ENCODE peak calls at places on chromosome 14, in nine cellular contexts. One of them, this sample, is unnamed.

GRCh38 chr14:55976619-55977018 is 141.6 kb upstream of the PELI2 start:
- DNase-seq in lower leg skin: no peak
- DNase-seq in foreskin fibroblast: no peak
- DNase-seq in fibroblast of lung: peak; percentile 34
- DNase-seq in heart left ventricle: no peak
- DNase-seq in testis: no peak
- DNase-seq in neural progenitor cell: no peak
- DNase-seq in astrocyte of the spinal cord: no peak
- DNase-seq in upper lobe of right lung: no peak
- DNase-seq in this sample: peak; percentile 17

GRCh38 chr14:72788255-72788654 is 105.6 kb downstream of the DPF3 start:
- DNase-seq in heart left ventricle: no peak
- DNase-seq in lower leg skin: no peak
- DNase-seq in testis: no peak
- DNase-seq in astrocyte of the spinal cord: no peak
- DNase-seq in foreskin fibroblast: no peak
- DNase-seq in neural progenitor cell: no peak
- DNase-seq in fibroblast of lung: no peak
- DNase-seq in upper lobe of right lung: no peak
- DNase-seq in this sample: no peak

GRCh38 chr14:96143906-96144305 is 60.7 kb upstream of the BDKRB2 start:
- DNase-seq in neural progenitor cell: no peak
- DNase-seq in upper lobe of right lung: no peak
- DNase-seq in heart left ventricle: no peak
- DNase-seq in testis: no peak
- DNase-seq in lower leg skin: no peak
- DNase-seq in fibroblast of lung: peak; percentile 72
- DNase-seq in foreskin fibroblast: no peak
- DNase-seq in astrocyte of the spinal cord: no peak
- DNase-seq in this sample: no peak

GRCh38 chr14:65411656-65412188 is 808 bp upstream of the FUT8 start:
- DNase-seq in heart left ventricle: peak; percentile 94
- DNase-seq in upper lobe of right lung: peak; percentile 96
- DNase-seq in lower leg skin: peak; percentile 98
- DNase-seq in fibroblast of lung: peak; percentile 95
- DNase-seq in foreskin fibroblast: peak; percentile 92
- DNase-seq in neural progenitor cell: peak; percentile 96
- DNase-seq in testis: peak; percentile 97
- DNase-seq in astrocyte of the spinal cord: peak; percentile 92
- DNase-seq in this sample: peak; percentile 93

GRCh38 chr14:85195872-85196477 is 334.0 kb upstream of the FLRT2 start:
- DNase-seq in heart left ventricle: no peak
- DNase-seq in testis: peak; percentile 16
- DNase-seq in foreskin fibroblast: no peak
- DNase-seq in lower leg skin: no peak
- DNase-seq in fibroblast of lung: no peak
- DNase-seq in astrocyte of the spinal cord: no peak
- DNase-seq in neural progenitor cell: peak; percentile 7
- DNase-seq in upper lobe of right lung: no peak
- DNase-seq in this sample: peak; percentile 49

GRCh38 chr14:72634910-72635647 is 258.8 kb downstream of the DPF3 start:
- DNase-seq in lower leg skin: peak; percentile 14
- DNase-seq in fibroblast of lung: no peak
- DNase-seq in heart left ventricle: no peak
- DNase-seq in foreskin fibroblast: no peak
- DNase-seq in neural progenitor cell: no peak
- DNase-seq in astrocyte of the spinal cord: no peak
- DNase-seq in upper lobe of right lung: no peak
- DNase-seq in testis: no peak
- DNase-seq in this sample: no peak

GRCh38 chr14:65574611-65575010 is 162.1 kb downstream of the FUT8 start:
- DNase-seq in lower leg skin: no peak
- DNase-seq in testis: no peak
- DNase-seq in astrocyte of the spinal cord: no peak
- DNase-seq in heart left ventricle: no peak
- DNase-seq in upper lobe of right lung: no peak
- DNase-seq in foreskin fibroblast: no peak
- DNase-seq in fibroblast of lung: no peak
- DNase-seq in neural progenitor cell: no peak
- DNase-seq in this sample: no peak

GRCh38 chr14:89221109-89221508 is 195.9 kb downstream of the FOXN3 start:
- DNase-seq in testis: no peak
- DNase-seq in fibroblast of lung: peak; percentile 84
- DNase-seq in astrocyte of the spinal cord: peak; percentile 89
- DNase-seq in lower leg skin: no peak
- DNase-seq in neural progenitor cell: no peak
- DNase-seq in foreskin fibroblast: peak; percentile 30
- DNase-seq in heart left ventricle: no peak
- DNase-seq in upper lobe of right lung: no peak
- DNase-seq in this sample: peak; percentile 73

GRCh38 chr14:68346540-68347232 is 446.2 kb downstream of the ZFP36L1 start:
- DNase-seq in fibroblast of lung: no peak
- DNase-seq in testis: peak; percentile 44
- DNase-seq in lower leg skin: no peak
- DNase-seq in heart left ventricle: no peak
- DNase-seq in neural progenitor cell: no peak
- DNase-seq in foreskin fibroblast: no peak
- DNase-seq in astrocyte of the spinal cord: no peak
- DNase-seq in upper lobe of right lung: no peak
- DNase-seq in this sample: no peak

GRCh38 chr14:19974844-19975243 is 547 bp upstream of the OR4K15 start:
- DNase-seq in fibroblast of lung: no peak
- DNase-seq in testis: no peak
- DNase-seq in neural progenitor cell: no peak
- DNase-seq in lower leg skin: no peak
- DNase-seq in foreskin fibroblast: no peak
- DNase-seq in astrocyte of the spinal cord: no peak
- DNase-seq in upper lobe of right lung: no peak
- DNase-seq in heart left ventricle: no peak
- DNase-seq in this sample: no peak

GRCh38 chr14:99523661-99524050 is 42.4 kb downstream of the CCNK start:
- DNase-seq in testis: no peak
- DNase-seq in lower leg skin: no peak
- DNase-seq in foreskin fibroblast: no peak
- DNase-seq in astrocyte of the spinal cord: no peak
- DNase-seq in neural progenitor cell: no peak
- DNase-seq in heart left ventricle: no peak
- DNase-seq in fibroblast of lung: no peak
- DNase-seq in upper lobe of right lung: no peak
- DNase-seq in this sample: no peak

GRCh38 chr14:83419420-83419819 is 1885.8 kb upstream of the SEL1L start:
- DNase-seq in lower leg skin: no peak
- DNase-seq in foreskin fibroblast: no peak
- DNase-seq in astrocyte of the spinal cord: no peak
- DNase-seq in fibroblast of lung: no peak
- DNase-seq in upper lobe of right lung: peak; percentile 85
- DNase-seq in neural progenitor cell: no peak
- DNase-seq in heart left ventricle: no peak
- DNase-seq in testis: no peak
- DNase-seq in this sample: no peak

GRCh38 chr14:102591372-102591943 is 991 bp upstream of the RCOR1 start:
- DNase-seq in upper lobe of right lung: peak; percentile 76
- DNase-seq in astrocyte of the spinal cord: peak; percentile 40
- DNase-seq in testis: peak; percentile 74
- DNase-seq in heart left ventricle: peak; percentile 64
- DNase-seq in lower leg skin: peak; percentile 91
- DNase-seq in fibroblast of lung: peak; percentile 22
- DNase-seq in foreskin fibroblast: no peak
- DNase-seq in neural progenitor cell: peak; percentile 70
- DNase-seq in this sample: no peak

GRCh38 chr14:102588821-102589220 is 3.6 kb upstream of the RCOR1 start:
- DNase-seq in foreskin fibroblast: no peak
- DNase-seq in lower leg skin: no peak
- DNase-seq in heart left ventricle: no peak
- DNase-seq in neural progenitor cell: no peak
- DNase-seq in fibroblast of lung: no peak
- DNase-seq in testis: no peak
- DNase-seq in astrocyte of the spinal cord: no peak
- DNase-seq in upper lobe of right lung: no peak
- DNase-seq in this sample: no peak

GRCh38 chr14:102591944-102592772 is at the start of gene RCOR1:
- DNase-seq in upper lobe of right lung: peak; percentile 99
- DNase-seq in fibroblast of lung: peak; percentile 99
- DNase-seq in foreskin fibroblast: peak; percentile 98
- DNase-seq in testis: peak; percentile 98
- DNase-seq in heart left ventricle: peak; percentile 98
- DNase-seq in lower leg skin: peak; percentile 99
- DNase-seq in neural progenitor cell: peak; percentile 99
- DNase-seq in astrocyte of the spinal cord: peak; percentile 98
- DNase-seq in this sample: peak; percentile 97

GRCh38 chr14:102589761-102590290 is 2.6 kb upstream of the RCOR1 start:
- DNase-seq in foreskin fibroblast: no peak
- DNase-seq in lower leg skin: no peak
- DNase-seq in testis: no peak
- DNase-seq in fibroblast of lung: no peak
- DNase-seq in neural progenitor cell: no peak
- DNase-seq in upper lobe of right lung: no peak
- DNase-seq in heart left ventricle: no peak
- DNase-seq in astrocyte of the spinal cord: no peak
- DNase-seq in this sample: no peak

DNA sequence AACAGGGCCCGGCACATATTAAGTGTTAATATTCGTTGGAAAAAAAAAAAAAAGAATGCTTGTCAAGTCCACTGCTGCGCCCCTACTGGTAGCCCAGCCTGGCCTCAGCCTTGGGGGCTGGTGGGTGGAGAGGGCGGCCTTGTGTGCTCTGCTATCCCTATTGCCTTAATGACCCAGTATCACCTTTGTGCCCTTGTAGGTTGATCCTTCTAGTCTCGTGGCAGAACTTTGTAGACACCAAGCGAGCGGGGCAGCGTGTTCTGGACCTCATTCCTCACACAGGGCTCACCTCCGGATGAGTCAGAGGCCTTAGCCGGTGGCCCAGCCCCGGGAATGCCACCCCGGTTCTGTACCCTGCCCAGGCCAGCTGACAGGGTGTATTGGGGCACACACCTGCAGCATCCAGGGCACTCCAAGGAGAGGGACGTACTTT is 1.8 kb upstream of the RCOR1 start:
- DNase-seq in neural progenitor cell: peak; percentile 49
- DNase-seq in lower leg skin: no peak
- DNase-seq in heart left ventricle: peak; percentile 30
- DNase-seq in fibroblast of lung: peak; percentile 35
- DNase-seq in testis: peak; percentile 71
- DNase-seq in upper lobe of right lung: no peak
- DNase-seq in foreskin fibroblast: peak; percentile 29
- DNase-seq in astrocyte of the spinal cord: peak; percentile 28
- DNase-seq in this sample: peak; percentile 46
- TF ChIP-seq CTCF in neural progenitor cell: peak; percentile 49
- TF ChIP-seq CTCF in lower leg skin: no peak
- TF ChIP-seq CTCF in heart left ventricle: peak; percentile 47
- TF ChIP-seq CTCF in fibroblast of lung: peak; percentile 41
- TF ChIP-seq CTCF in testis: peak; percentile 37
- TF ChIP-seq CTCF in upper lobe of right lung: peak; percentile 38
- TF ChIP-seq CTCF in foreskin fibroblast: peak; percentile 50
- TF ChIP-seq CTCF in astrocyte of the spinal cord: peak; percentile 61
- TF ChIP-seq CTCF in this sample: peak; percentile 67

GRCh38 chr14:94267352-94267751 is 25.7 kb downstream of the SERPINA10 start:
- DNase-seq in fibroblast of lung: no peak
- DNase-seq in lower leg skin: no peak
- DNase-seq in astrocyte of the spinal cord: no peak
- DNase-seq in foreskin fibroblast: no peak
- DNase-seq in heart left ventricle: no peak
- DNase-seq in testis: no peak
- DNase-seq in neural progenitor cell: no peak
- DNase-seq in upper lobe of right lung: no peak
- DNase-seq in this sample: no peak

DNA sequence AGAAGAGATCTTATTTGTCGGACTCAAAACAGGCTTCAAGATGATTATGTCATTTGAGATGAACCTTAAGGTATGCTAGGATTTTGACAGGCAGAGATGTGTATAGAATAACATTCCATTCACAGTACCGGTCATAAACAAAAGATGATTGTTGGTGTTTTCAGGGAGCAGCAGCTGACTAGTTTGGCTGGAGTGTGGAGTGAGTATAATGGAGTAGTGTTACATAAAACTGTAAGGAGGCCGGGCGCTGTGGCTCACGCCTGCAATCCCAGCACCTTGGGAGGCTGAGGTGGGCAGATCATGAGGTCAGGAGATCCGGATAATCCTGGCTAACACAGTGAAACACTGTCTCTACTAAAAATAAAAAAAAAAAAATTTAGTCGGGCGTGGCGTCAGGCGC is 23.9 kb downstream of the SERPINA10 start:
- DNase-seq in lower leg skin: no peak
- DNase-seq in fibroblast of lung: no peak
- DNase-seq in foreskin fibroblast: no peak
- DNase-seq in upper lobe of right lung: no peak
- DNase-seq in astrocyte of the spinal cord: no peak
- DNase-seq in neural progenitor cell: no peak
- DNase-seq in testis: peak; percentile 23
- DNase-seq in heart left ventricle: no peak
- DNase-seq in this sample: no peak
- H3K4me3 ChIP-seq in lower leg skin: no peak overlapping the region
- H3K4me3 ChIP-seq in fibroblast of lung: no peak overlapping the region
- H3K4me3 ChIP-seq in foreskin fibroblast: no peak overlapping the region
- H3K4me3 ChIP-seq in upper lobe of right lung: no peak overlapping the region
- H3K4me3 ChIP-seq in astrocyte of the spinal cord: no peak overlapping the region
- H3K4me3 ChIP-seq in neural progenitor cell: no peak overlapping the region
- H3K4me3 ChIP-seq in testis: no peak overlapping the region
- H3K4me3 ChIP-seq in heart left ventricle: no peak overlapping the region
- H3K4me3 ChIP-seq in this sample: no peak overlapping the region

GRCh38 chr14:103735815-103736545 is 20.4 kb downstream of the ZFYVE21 start:
- DNase-seq in fibroblast of lung: no peak
- DNase-seq in lower leg skin: no peak
- DNase-seq in foreskin fibroblast: no peak
- DNase-seq in testis: peak; percentile 15
- DNase-seq in heart left ventricle: no peak
- DNase-seq in upper lobe of right lung: peak; percentile 61
- DNase-seq in neural progenitor cell: no peak
- DNase-seq in astrocyte of the spinal cord: no peak
- DNase-seq in this sample: no peak
- TF ChIP-seq CTCF in fibroblast of lung: no peak
- TF ChIP-seq CTCF in lower leg skin: no peak
- TF ChIP-seq CTCF in foreskin fibroblast: no peak
- TF ChIP-seq CTCF in testis: no peak
- TF ChIP-seq CTCF in heart left ventricle: no peak
- TF ChIP-seq CTCF in upper lobe of right lung: no peak
- TF ChIP-seq CTCF in neural progenitor cell: no peak
- TF ChIP-seq CTCF in astrocyte of the spinal cord: no peak
- TF ChIP-seq CTCF in this sample: no peak

GRCh38 chr14:67237591-67237990 is 3.6 kb upstream of the PALS1 start:
- DNase-seq in fibroblast of lung: no peak
- DNase-seq in foreskin fibroblast: no peak
- DNase-seq in astrocyte of the spinal cord: no peak
- DNase-seq in upper lobe of right lung: no peak
- DNase-seq in lower leg skin: no peak
- DNase-seq in testis: no peak
- DNase-seq in heart left ventricle: no peak
- DNase-seq in neural progenitor cell: no peak
- DNase-seq in this sample: no peak
- H3K4me3 ChIP-seq in fibroblast of lung: no peak overlapping the region
- H3K4me3 ChIP-seq in foreskin fibroblast: no peak overlapping the region
- H3K4me3 ChIP-seq in astrocyte of the spinal cord: no peak overlapping the region
- H3K4me3 ChIP-seq in upper lobe of right lung: no peak overlapping the region
- H3K4me3 ChIP-seq in lower leg skin: no peak overlapping the region
- H3K4me3 ChIP-seq in testis: no peak overlapping the region
- H3K4me3 ChIP-seq in heart left ventricle: no peak overlapping the region
- H3K4me3 ChIP-seq in neural progenitor cell: no peak overlapping the region
- H3K4me3 ChIP-seq in this sample: no peak overlapping the region

GRCh38 chr14:24311837-24312615 is 724 bp downstream of the LTB4R start:
- DNase-seq in heart left ventricle: no peak
- DNase-seq in lower leg skin: peak; percentile 84
- DNase-seq in testis: no peak
- DNase-seq in foreskin fibroblast: no peak
- DNase-seq in upper lobe of right lung: no peak
- DNase-seq in neural progenitor cell: no peak
- DNase-seq in fibroblast of lung: no peak
- DNase-seq in astrocyte of the spinal cord: no peak
- DNase-seq in this sample: peak; percentile 32
- TF ChIP-seq CTCF in heart left ventricle: no peak
- TF ChIP-seq CTCF in lower leg skin: no peak
- TF ChIP-seq CTCF in testis: no peak
- TF ChIP-seq CTCF in foreskin fibroblast: no peak
- TF ChIP-seq CTCF in upper lobe of right lung: no peak
- TF ChIP-seq CTCF in neural progenitor cell: no peak
- TF ChIP-seq CTCF in fibroblast of lung: no peak
- TF ChIP-seq CTCF in astrocyte of the spinal cord: no peak
- TF ChIP-seq CTCF in this sample: no peak